ENCODE peak calls at places on chromosomes 6 and 20, in eight cellular contexts. J is left ventricle myocardium superior; X is tibial artery; G is effector memory CD8-positive, alpha-beta T cell; B is epithelial cell of esophagus; R is fibroblast of mammary gland; F is T follicular helper cell; T is ELR. N is an unnamed sample.
A peak's percentile ranks its signal among the peaks of the same experiment; 100 is the strongest.

GRCh38 chr6:117389227-117390057 is 36.3 kb downstream of the ROS1 start:
- DNase-seq in J (no peak), B (peak; percentile 92), F (no peak), G (no peak), T (peak; percentile 6), X (no peak), R (peak; percentile 51), N (no peak)

GRCh38 chr6:154386848-154387717 is 30.5 kb upstream of the IPCEF1 start:
- DNase-seq in B (peak; percentile 82), J (no peak), G (no peak), X (no peak), R (peak; percentile 91), T (peak; percentile 95), F (no peak), N (peak; percentile 78)

GRCh38 chr6:72825265-72825918 is 203.5 kb downstream of the KCNQ5 start:
- DNase-seq in R (peak; percentile 65), B (peak; percentile 61), J (no peak), X (no peak), T (peak; percentile 87), G (no peak), F (no peak), N (peak; percentile 80)

GRCh38 chr6:82118150-82118562 is 129.4 kb downstream of the IBTK start:
- DNase-seq in B (peak; percentile 17), G (no peak), J (peak; percentile 27), R (peak; percentile 19), X (no peak), T (no peak), F (no peak), N (peak; percentile 25)

GRCh38 chr6:15969236-15969778 is 159.6 kb upstream of the MYLIP start:
- DNase-seq in G (no peak), F (no peak), R (no peak), J (no peak), T (peak; percentile 46), B (peak; percentile 93), X (no peak), N (no peak)

GRCh38 chr6:11033825-11034224 is 10.3 kb downstream of the ELOVL2 start:
- DNase-seq in G (no peak), X (no peak), F (no peak), B (peak; percentile 54), T (peak; percentile 94), R (peak; percentile 76), J (no peak), N (peak; percentile 69)

GRCh38 chr20:19745106-19745505 is 13.0 kb upstream of the RIN2 start:
- DNase-seq in G (no peak), R (no peak), J (no peak), T (no peak), B (no peak), X (no peak), F (no peak), N (no peak)

GRCh38 chr6:156961282-156961892 is 184.2 kb downstream of the ARID1B start:
- DNase-seq in G (no peak), J (no peak), B (no peak), F (no peak), T (no peak), X (no peak), R (no peak), N (no peak)

GRCh38 chr6:44234101-44235090 is 11.0 kb downstream of the SLC29A1 start:
- DNase-seq in F (no peak), X (peak; percentile 94), R (peak; percentile 79), G (no peak), T (peak; percentile 80), J (peak; percentile 94), B (peak; percentile 77), N (peak; percentile 70)

GRCh38 chr20:33147299-33147698 is 20.7 kb upstream of the BPIFA2 start:
- DNase-seq in R (no peak), X (no peak), B (no peak), G (no peak), J (no peak), F (no peak), T (no peak), N (no peak)

GRCh38 chr6:84862843-84863242 is 98.4 kb upstream of the TBX18 start:
- DNase-seq in G (no peak), X (no peak), R (no peak), T (no peak), F (no peak), J (no peak), B (no peak), N (no peak)

GRCh38 chr6:3359973-3360726 is 96.7 kb downstream of the SLC22A23 start:
- DNase-seq in X (no peak), F (no peak), J (no peak), G (no peak), R (no peak), B (peak; percentile 29), T (no peak), N (no peak)

GRCh38 chr6:41426438-41426851 is 91.0 kb downstream of the NCR2 start:
- DNase-seq in T (no peak), F (no peak), B (no peak), X (no peak), R (no peak), J (no peak), G (no peak), N (no peak)

GRCh38 chr20:14879020-14879697 is 541.7 kb upstream of the FLRT3 start:
- DNase-seq in F (no peak), J (no peak), X (no peak), R (peak; percentile 84), B (peak; percentile 95), T (peak; percentile 22), G (no peak), N (peak; percentile 93)

GRCh38 chr20:24734139-24734538 is 214.9 kb upstream of the CST7 start:
- DNase-seq in B (no peak), R (no peak), G (no peak), F (no peak), X (no peak), J (no peak), T (no peak), N (no peak)

GRCh38 chr20:2840967-2841531 is 504 bp downstream of the VPS16 start:
- DNase-seq in X (no peak), R (peak; percentile 66), B (peak; percentile 35), T (peak; percentile 83), J (peak; percentile 78), G (no peak), F (no peak), N (peak; percentile 68)

GRCh38 chr6:44270526-44271405 is 516 bp downstream of the TMEM151B start:
- DNase-seq in X (no peak), R (no peak), F (no peak), T (no peak), J (no peak), B (no peak), G (no peak), N (no peak)

GRCh38 chr6:33926451-33926850 is 122.6 kb upstream of the MLN start:
- DNase-seq in T (peak; percentile 24), G (no peak), X (no peak), R (peak; percentile 18), B (no peak), J (no peak), F (no peak), N (peak; percentile 29)

GRCh38 chr20:24403410-24403809 is 66.0 kb upstream of the SYNDIG1 start:
- DNase-seq in F (no peak), G (no peak), R (no peak), T (peak; percentile 17), X (no peak), J (no peak), B (peak; percentile 84), N (peak; percentile 18)

GRCh38 chr6:3285049-3285639 is 26.4 kb downstream of the PSMG4 start:
- DNase-seq in F (no peak), T (no peak), G (no peak), J (peak; percentile 11), X (peak; percentile 37), B (no peak), R (no peak), N (no peak)

GRCh38 chr6:2582268-2582667 is 168.5 kb downstream of the MYLK4 start:
- DNase-seq in J (no peak), X (no peak), G (no peak), F (no peak), R (no peak), T (no peak), B (no peak), N (no peak)

GRCh38 chr20:51431321-51431720 is 111.2 kb downstream of the NFATC2 start:
- DNase-seq in X (no peak), J (no peak), T (no peak), R (no peak), G (peak; percentile 21), F (no peak), B (no peak), N (no peak)

GRCh38 chr6:39365281-39366074 is 43.0 kb upstream of the KCNK16 start:
- DNase-seq in B (peak; percentile 54), X (no peak), T (peak; percentile 82), J (no peak), G (no peak), F (no peak), R (peak; percentile 63), N (peak; percentile 74)

GRCh38 chr6:166463363-166464067 is 80.8 kb upstream of the MPC1 start:
- DNase-seq in X (peak; percentile 35), B (no peak), G (no peak), R (no peak), J (no peak), F (no peak), T (no peak), N (no peak)